ENCODE peak calls at places on chromosomes 4 and X, in ten cellular contexts. One of them, this sample, is unnamed.

GRCh38 chr4:55661398-55662056 is 25.4 kb upstream of the NMU start:
- DNase-seq in NCI-H774: no peak
- DNase-seq in dorsolateral prefrontal cortex: no peak
- DNase-seq in RPMI8226: no peak
- DNase-seq in globus pallidus: no peak
- DNase-seq in memory B cell: no peak
- DNase-seq in fibroblast of lung: no peak
- DNase-seq in EL: no peak
- DNase-seq in endodermal cell: no peak
- DNase-seq in heart left ventricle: no peak
- DNase-seq in this sample: no peak

GRCh38 chr4:98446499-98447375 is 185.6 kb downstream of the RAP1GDS1 start:
- DNase-seq in fibroblast of lung: peak
- DNase-seq in dorsolateral prefrontal cortex: no peak
- DNase-seq in EL: no peak
- DNase-seq in NCI-H774: no peak
- DNase-seq in globus pallidus: no peak
- DNase-seq in RPMI8226: no peak
- DNase-seq in heart left ventricle: no peak
- DNase-seq in memory B cell: no peak
- DNase-seq in endodermal cell: no peak
- DNase-seq in this sample: peak

GRCh38 chr4:100936676-100937390 is 410.5 kb downstream of the PPP3CA start:
- DNase-seq in globus pallidus: no peak
- DNase-seq in EL: no peak
- DNase-seq in memory B cell: no peak
- DNase-seq in dorsolateral prefrontal cortex: no peak
- DNase-seq in NCI-H774: no peak
- DNase-seq in fibroblast of lung: no peak
- DNase-seq in heart left ventricle: no peak
- DNase-seq in RPMI8226: no peak
- DNase-seq in endodermal cell: no peak
- DNase-seq in this sample: no peak

GRCh38 chr4:113636877-113637276 is 124.7 kb downstream of the CAMK2D start:
- DNase-seq in endodermal cell: no peak
- DNase-seq in memory B cell: no peak
- DNase-seq in RPMI8226: peak
- DNase-seq in fibroblast of lung: peak
- DNase-seq in globus pallidus: no peak
- DNase-seq in EL: peak
- DNase-seq in heart left ventricle: no peak
- DNase-seq in dorsolateral prefrontal cortex: no peak
- DNase-seq in NCI-H774: no peak
- DNase-seq in this sample: peak

GRCh38 chr4:2486981-2487380 is 18.1 kb downstream of the RNF4 start:
- DNase-seq in endodermal cell: no peak
- DNase-seq in RPMI8226: no peak
- DNase-seq in fibroblast of lung: no peak
- DNase-seq in memory B cell: no peak
- DNase-seq in heart left ventricle: no peak
- DNase-seq in NCI-H774: no peak
- DNase-seq in globus pallidus: no peak
- DNase-seq in EL: no peak
- DNase-seq in dorsolateral prefrontal cortex: no peak
- DNase-seq in this sample: no peak

GRCh38 chrX:154024271-154024670 is 4.6 kb upstream of the IRAK1 start:
- DNase-seq in fibroblast of lung: no peak
- DNase-seq in RPMI8226: no peak
- DNase-seq in dorsolateral prefrontal cortex: no peak
- DNase-seq in memory B cell: no peak
- DNase-seq in heart left ventricle: no peak
- DNase-seq in EL: no peak
- DNase-seq in globus pallidus: no peak
- DNase-seq in endodermal cell: no peak
- DNase-seq in NCI-H774: no peak
- DNase-seq in this sample: no peak

GRCh38 chr4:99848576-99848975 is 31.9 kb downstream of the DAPP1 start:
- DNase-seq in RPMI8226: no peak
- DNase-seq in fibroblast of lung: no peak
- DNase-seq in NCI-H774: no peak
- DNase-seq in dorsolateral prefrontal cortex: no peak
- DNase-seq in endodermal cell: no peak
- DNase-seq in memory B cell: no peak
- DNase-seq in heart left ventricle: no peak
- DNase-seq in EL: no peak
- DNase-seq in globus pallidus: no peak
- DNase-seq in this sample: no peak

GRCh38 chrX:22063284-22063683 is 31.2 kb downstream of the PHEX start:
- DNase-seq in globus pallidus: no peak
- DNase-seq in NCI-H774: no peak
- DNase-seq in EL: no peak
- DNase-seq in dorsolateral prefrontal cortex: no peak
- DNase-seq in heart left ventricle: no peak
- DNase-seq in RPMI8226: peak
- DNase-seq in fibroblast of lung: no peak
- DNase-seq in memory B cell: peak
- DNase-seq in endodermal cell: no peak
- DNase-seq in this sample: no peak

GRCh38 chrX:18931972-18932371 is 51.9 kb downstream of the PHKA2 start:
- DNase-seq in endodermal cell: peak
- DNase-seq in NCI-H774: no peak
- DNase-seq in memory B cell: no peak
- DNase-seq in fibroblast of lung: peak
- DNase-seq in globus pallidus: peak
- DNase-seq in heart left ventricle: no peak
- DNase-seq in EL: peak
- DNase-seq in RPMI8226: peak
- DNase-seq in dorsolateral prefrontal cortex: no peak
- DNase-seq in this sample: peak

GRCh38 chrX:39253551-39253950 is 452.3 kb downstream of the MID1IP1 start:
- DNase-seq in globus pallidus: no peak
- DNase-seq in RPMI8226: no peak
- DNase-seq in heart left ventricle: no peak
- DNase-seq in memory B cell: no peak
- DNase-seq in fibroblast of lung: no peak
- DNase-seq in NCI-H774: no peak
- DNase-seq in dorsolateral prefrontal cortex: no peak
- DNase-seq in EL: peak
- DNase-seq in endodermal cell: no peak
- DNase-seq in this sample: no peak

GRCh38 chr4:13103382-13104015 is 380.6 kb downstream of the RAB28 start:
- DNase-seq in dorsolateral prefrontal cortex: no peak
- DNase-seq in endodermal cell: peak
- DNase-seq in EL: no peak
- DNase-seq in RPMI8226: peak
- DNase-seq in NCI-H774: no peak
- DNase-seq in globus pallidus: no peak
- DNase-seq in fibroblast of lung: no peak
- DNase-seq in memory B cell: no peak
- DNase-seq in heart left ventricle: no peak
- DNase-seq in this sample: no peak

GRCh38 chr4:41757521-41758156 is 9.1 kb upstream of the PHOX2B start:
- DNase-seq in heart left ventricle: no peak
- DNase-seq in globus pallidus: no peak
- DNase-seq in NCI-H774: no peak
- DNase-seq in fibroblast of lung: no peak
- DNase-seq in memory B cell: no peak
- DNase-seq in dorsolateral prefrontal cortex: no peak
- DNase-seq in EL: no peak
- DNase-seq in RPMI8226: no peak
- DNase-seq in endodermal cell: peak
- DNase-seq in this sample: no peak

GRCh38 chrX:39894626-39895025 is 203.1 kb downstream of the BCOR start:
- DNase-seq in RPMI8226: no peak
- DNase-seq in endodermal cell: no peak
- DNase-seq in heart left ventricle: no peak
- DNase-seq in globus pallidus: no peak
- DNase-seq in EL: no peak
- DNase-seq in memory B cell: no peak
- DNase-seq in fibroblast of lung: no peak
- DNase-seq in NCI-H774: no peak
- DNase-seq in dorsolateral prefrontal cortex: no peak
- DNase-seq in this sample: no peak

GRCh38 chr4:82842593-82842992 is 44.0 kb upstream of the SCD5 start:
- DNase-seq in NCI-H774: no peak
- DNase-seq in fibroblast of lung: peak
- DNase-seq in EL: peak
- DNase-seq in globus pallidus: no peak
- DNase-seq in endodermal cell: no peak
- DNase-seq in heart left ventricle: no peak
- DNase-seq in RPMI8226: peak
- DNase-seq in memory B cell: no peak
- DNase-seq in dorsolateral prefrontal cortex: no peak
- DNase-seq in this sample: peak

GRCh38 chrX:110049096-110049495 is 46.2 kb downstream of the TMEM164 start:
- DNase-seq in globus pallidus: no peak
- DNase-seq in EL: no peak
- DNase-seq in heart left ventricle: no peak
- DNase-seq in fibroblast of lung: no peak
- DNase-seq in NCI-H774: no peak
- DNase-seq in memory B cell: no peak
- DNase-seq in RPMI8226: no peak
- DNase-seq in endodermal cell: no peak
- DNase-seq in dorsolateral prefrontal cortex: no peak
- DNase-seq in this sample: no peak

GRCh38 chr4:164700471-164700870 is 53.5 kb upstream of the SMIM31 start:
- DNase-seq in dorsolateral prefrontal cortex: no peak
- DNase-seq in heart left ventricle: no peak
- DNase-seq in fibroblast of lung: no peak
- DNase-seq in RPMI8226: peak
- DNase-seq in memory B cell: no peak
- DNase-seq in EL: no peak
- DNase-seq in globus pallidus: peak
- DNase-seq in endodermal cell: peak
- DNase-seq in NCI-H774: no peak
- DNase-seq in this sample: no peak